ENCODE peak calls at places on chromosomes 13 and 19, in ten cellular contexts. V is GM04504; I is A549; H is sciatic nerve; X is retinal pigment epithelial cell; N is activated CD4-positive, CD25-positive, alpha-beta regulatory T cell treated with anti-CD3 and anti-CD28 coated beads, Interleukin-2, amount 50 U/mL, for 16 hours; U is aorta; O is RWPE1; P is kidney glomerular epithelial cell; D is uterus. W is an unnamed sample.

GRCh38 chr19:48671456-48671995 is 1.3 kb downstream of the NTN5 start:
- DNase-seq in V (no peak), X (no peak), H (no peak), D (no peak), I (no peak), N (no peak), O (no peak), P (no peak), U (no peak), W (no peak)

GRCh38 chr19:1901940-1902404 is 3.2 kb upstream of the ADAT3 start:
- DNase-seq in N (no peak), V (no peak), X (no peak), D (no peak), H (no peak), O (no peak), P (no peak), U (no peak), I (no peak), W (peak)

GRCh38 chr13:73334459-73334858 is 275.7 kb downstream of the KLF5 start:
- DNase-seq in D (no peak), O (peak), V (peak), I (peak), U (no peak), X (no peak), H (no peak), P (no peak), N (no peak), W (no peak)

GRCh38 chr19:33702606-33703437 is 81.1 kb downstream of the CHST8 start:
- DNase-seq in I (no peak), V (no peak), H (no peak), U (peak), X (no peak), D (no peak), O (no peak), N (no peak), P (no peak), W (no peak)

GRCh38 chr13:40440990-40441820 is 225.2 kb downstream of the FOXO1 start:
- DNase-seq in D (peak), I (peak), N (no peak), X (peak), H (peak), U (peak), O (peak), V (no peak), P (peak), W (peak)

GRCh38 chr13:20195846-20196245 is 3.1 kb upstream of the GJB2 start:
- DNase-seq in I (no peak), D (no peak), H (no peak), U (no peak), N (no peak), O (no peak), P (no peak), X (no peak), V (no peak), W (no peak)

GRCh38 chr19:44770550-44771257 is 7.0 kb upstream of the CBLC start:
- DNase-seq in H (peak), U (peak), O (peak), V (peak), I (peak), N (peak), P (peak), D (peak), X (peak), W (peak)

GRCh38 chr13:92838786-92839185 is 387.8 kb upstream of the GPC6 start:
- DNase-seq in X (peak), D (no peak), V (peak), P (peak), U (no peak), O (peak), N (no peak), H (no peak), I (peak), W (no peak)

GRCh38 chr13:75836441-75836840 is 200.3 kb downstream of the LMO7 start:
- DNase-seq in N (no peak), D (no peak), P (no peak), V (no peak), U (no peak), O (no peak), I (no peak), X (no peak), H (no peak), W (no peak)

GRCh38 chr13:22945321-22946226 is 235.2 kb upstream of the SGCG start:
- DNase-seq in X (no peak), P (no peak), I (no peak), H (no peak), O (no peak), D (no peak), N (no peak), V (no peak), U (no peak), W (no peak)

GRCh38 chr13:39394811-39395685 is 207.9 kb downstream of the LHFPL6 start:
- DNase-seq in X (no peak), I (no peak), U (no peak), O (no peak), H (no peak), D (no peak), V (no peak), N (no peak), P (no peak), W (peak)

GRCh38 chr13:97727991-97728390 is 225.5 kb upstream of the IPO5 start:
- DNase-seq in U (no peak), I (no peak), N (no peak), X (no peak), P (no peak), O (no peak), V (no peak), H (no peak), D (no peak), W (no peak)

GRCh38 chr19:28641395-28641794 is 571.6 kb downstream of the UQCRFS1 start:
- DNase-seq in P (no peak), X (no peak), D (no peak), H (no peak), V (no peak), N (no peak), I (no peak), U (no peak), O (no peak), W (no peak)

GRCh38 chr19:52748336-52748950 is 13.6 kb upstream of the ZNF611 start:
- DNase-seq in U (no peak), V (no peak), N (no peak), D (peak), P (no peak), I (peak), O (peak), H (no peak), X (no peak), W (no peak)

GRCh38 chr13:101552797-101553196 is 100.3 kb downstream of the ITGBL1 start:
- DNase-seq in P (peak), I (no peak), V (peak), D (no peak), N (no peak), X (no peak), O (no peak), U (no peak), H (no peak), W (no peak)

GRCh38 chr19:33419763-33420080 is 46.2 kb downstream of the CEBPG start:
- DNase-seq in X (no peak), D (no peak), V (no peak), U (no peak), I (no peak), O (no peak), H (no peak), N (no peak), P (no peak), W (no peak)

GRCh38 chr13:66635526-66635925 is 594.6 kb downstream of the PCDH9 start:
- DNase-seq in O (peak), N (no peak), V (peak), D (no peak), P (peak), U (no peak), I (peak), X (peak), H (no peak), W (no peak)

GRCh38 chr13:74210693-74211393 is 76.6 kb upstream of the KLF12 start:
- DNase-seq in D (no peak), I (peak), X (no peak), H (no peak), N (no peak), O (peak), P (peak), V (peak), U (no peak), W (peak)